ENCODE peak calls at places on chromosomes 13 and 19, in six cellular contexts. One of them, this sample, is unnamed.

GRCh38 chr13:45361596-45362206 is 20.7 kb upstream of the TPT1 start:
- DNase-seq in H1: no peak
- DNase-seq in retinal pigment epithelial cell: no peak
- DNase-seq in tibial artery: no peak
- DNase-seq in left lung: no peak
- DNase-seq in CD8-positive, alpha-beta T cell: no peak
- DNase-seq in this sample: no peak

GRCh38 chr13:99731747-99732146 is 230.5 kb downstream of the TM9SF2 start:
- DNase-seq in H1: no peak
- DNase-seq in retinal pigment epithelial cell: no peak
- DNase-seq in tibial artery: no peak
- DNase-seq in left lung: no peak
- DNase-seq in CD8-positive, alpha-beta T cell: no peak
- DNase-seq in this sample: no peak

GRCh38 chr19:624433-625109 is 8.8 kb downstream of the POLRMT start:
- DNase-seq in H1: no peak
- DNase-seq in retinal pigment epithelial cell: no peak
- DNase-seq in tibial artery: no peak
- DNase-seq in left lung: no peak
- DNase-seq in CD8-positive, alpha-beta T cell: no peak
- DNase-seq in this sample: no peak

GRCh38 chr13:44573071-44573470 is 3.1 kb downstream of the TSC22D1 start:
- DNase-seq in H1: no peak
- DNase-seq in retinal pigment epithelial cell: no peak
- DNase-seq in tibial artery: no peak
- DNase-seq in left lung: no peak
- DNase-seq in CD8-positive, alpha-beta T cell: no peak
- DNase-seq in this sample: no peak

GRCh38 chr19:47110521-47111080 is 3.0 kb downstream of the ZC3H4 start:
- DNase-seq in H1: no peak
- DNase-seq in retinal pigment epithelial cell: no peak
- DNase-seq in tibial artery: no peak
- DNase-seq in left lung: no peak
- DNase-seq in CD8-positive, alpha-beta T cell: peak
- DNase-seq in this sample: no peak

GRCh38 chr13:41611385-41611784 is 154.0 kb downstream of the RGCC start:
- DNase-seq in H1: no peak
- DNase-seq in retinal pigment epithelial cell: no peak
- DNase-seq in tibial artery: no peak
- DNase-seq in left lung: no peak
- DNase-seq in CD8-positive, alpha-beta T cell: no peak
- DNase-seq in this sample: no peak

GRCh38 chr19:21317821-21318220 is 11.4 kb downstream of the ZNF708 start:
- DNase-seq in H1: no peak
- DNase-seq in retinal pigment epithelial cell: no peak
- DNase-seq in tibial artery: no peak
- DNase-seq in left lung: no peak
- DNase-seq in CD8-positive, alpha-beta T cell: no peak
- DNase-seq in this sample: no peak

GRCh38 chr19:1307320-1307719 is 21.6 kb downstream of the EFNA2 start:
- DNase-seq in H1: no peak
- DNase-seq in retinal pigment epithelial cell: no peak
- DNase-seq in tibial artery: no peak
- DNase-seq in left lung: no peak
- DNase-seq in CD8-positive, alpha-beta T cell: no peak
- DNase-seq in this sample: no peak

GRCh38 chr13:95834134-95834765 is 157.3 kb downstream of the DNAJC3 start:
- DNase-seq in H1: peak
- DNase-seq in retinal pigment epithelial cell: no peak
- DNase-seq in tibial artery: peak
- DNase-seq in left lung: peak
- DNase-seq in CD8-positive, alpha-beta T cell: peak
- DNase-seq in this sample: peak

GRCh38 chr19:9709305-9709704 is 34.4 kb upstream of the ZNF562 start:
- DNase-seq in H1: no peak
- DNase-seq in retinal pigment epithelial cell: no peak
- DNase-seq in tibial artery: no peak
- DNase-seq in left lung: no peak
- DNase-seq in CD8-positive, alpha-beta T cell: no peak
- DNase-seq in this sample: no peak

GRCh38 chr19:22595918-22596341 is 38.2 kb upstream of the ZNF492 start:
- DNase-seq in H1: no peak
- DNase-seq in retinal pigment epithelial cell: no peak
- DNase-seq in tibial artery: peak
- DNase-seq in left lung: no peak
- DNase-seq in CD8-positive, alpha-beta T cell: no peak
- DNase-seq in this sample: no peak

GRCh38 chr19:13689050-13689449 is 75.3 kb upstream of the MRI1 start:
- DNase-seq in H1: peak
- DNase-seq in retinal pigment epithelial cell: no peak
- DNase-seq in tibial artery: no peak
- DNase-seq in left lung: no peak
- DNase-seq in CD8-positive, alpha-beta T cell: no peak
- DNase-seq in this sample: no peak

GRCh38 chr13:62119739-62120700 is 704.4 kb upstream of the PCDH20 start:
- DNase-seq in H1: no peak
- DNase-seq in retinal pigment epithelial cell: no peak
- DNase-seq in tibial artery: no peak
- DNase-seq in left lung: no peak
- DNase-seq in CD8-positive, alpha-beta T cell: no peak
- DNase-seq in this sample: no peak

GRCh38 chr19:43465468-43466120 is at the start of gene LYPD3:
- DNase-seq in H1: peak
- DNase-seq in retinal pigment epithelial cell: no peak
- DNase-seq in tibial artery: no peak
- DNase-seq in left lung: peak
- DNase-seq in CD8-positive, alpha-beta T cell: no peak
- DNase-seq in this sample: no peak

GRCh38 chr19:30870861-30871260 is 478.4 kb downstream of the TSHZ3 start:
- DNase-seq in H1: no peak
- DNase-seq in retinal pigment epithelial cell: no peak
- DNase-seq in tibial artery: no peak
- DNase-seq in left lung: no peak
- DNase-seq in CD8-positive, alpha-beta T cell: no peak
- DNase-seq in this sample: no peak

GRCh38 chr19:771332-771785 is 20.4 kb downstream of the MISP start:
- DNase-seq in H1: no peak
- DNase-seq in retinal pigment epithelial cell: no peak
- DNase-seq in tibial artery: no peak
- DNase-seq in left lung: no peak
- DNase-seq in CD8-positive, alpha-beta T cell: no peak
- DNase-seq in this sample: no peak

GRCh38 chr13:42369071-42369795 is 97.3 kb downstream of the AKAP11 start:
- DNase-seq in H1: no peak
- DNase-seq in retinal pigment epithelial cell: no peak
- DNase-seq in tibial artery: no peak
- DNase-seq in left lung: no peak
- DNase-seq in CD8-positive, alpha-beta T cell: no peak
- DNase-seq in this sample: no peak

GRCh38 chr19:9075064-9075964 is 11.5 kb upstream of the OR1M1 start:
- DNase-seq in H1: peak
- DNase-seq in retinal pigment epithelial cell: peak
- DNase-seq in tibial artery: no peak
- DNase-seq in left lung: peak
- DNase-seq in CD8-positive, alpha-beta T cell: no peak
- DNase-seq in this sample: peak

GRCh38 chr13:28494861-28495585 is at the start of gene FLT1:
- DNase-seq in H1: peak
- DNase-seq in retinal pigment epithelial cell: no peak
- DNase-seq in tibial artery: no peak
- DNase-seq in left lung: peak
- DNase-seq in CD8-positive, alpha-beta T cell: no peak
- DNase-seq in this sample: no peak

GRCh38 chr13:35594096-35594495 is 117.6 kb upstream of the MAB21L1 start:
- DNase-seq in H1: no peak
- DNase-seq in retinal pigment epithelial cell: no peak
- DNase-seq in tibial artery: no peak
- DNase-seq in left lung: no peak
- DNase-seq in CD8-positive, alpha-beta T cell: no peak
- DNase-seq in this sample: no peak

DNA sequence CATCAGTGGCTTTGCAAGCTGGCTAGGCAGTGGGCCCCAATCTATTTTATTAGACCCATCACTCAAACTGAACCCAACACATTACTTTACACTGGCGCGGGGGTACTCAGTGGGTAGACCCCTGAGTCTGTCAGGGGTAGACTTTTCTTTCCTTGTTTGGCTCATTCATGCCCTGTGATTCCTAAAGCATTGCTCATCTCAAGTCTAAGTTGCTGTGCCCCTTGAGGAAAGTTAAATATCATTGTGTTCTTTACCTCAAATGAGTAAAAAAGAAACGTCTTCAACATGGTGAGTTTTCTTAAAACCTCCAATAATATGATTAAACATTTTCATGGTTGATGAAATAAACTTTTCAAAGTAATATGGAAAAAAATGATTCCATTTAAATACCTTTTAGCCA is 254.8 kb downstream of the DLEU7 start:
- DNase-seq in H1: no peak
- DNase-seq in retinal pigment epithelial cell: no peak
- DNase-seq in tibial artery: no peak
- DNase-seq in left lung: no peak
- DNase-seq in CD8-positive, alpha-beta T cell: no peak
- DNase-seq in this sample: no peak
- H3K4me3 ChIP-seq in H1: no peak
- H3K4me3 ChIP-seq in retinal pigment epithelial cell: no peak
- H3K4me3 ChIP-seq in tibial artery: no peak
- H3K4me3 ChIP-seq in left lung: no peak
- H3K4me3 ChIP-seq in CD8-positive, alpha-beta T cell: no peak
- H3K4me3 ChIP-seq in this sample: no peak

GRCh38 chr13:57627663-57628062 is 3.9 kb upstream of the PCDH17 start:
- DNase-seq in H1: no peak
- DNase-seq in retinal pigment epithelial cell: no peak
- DNase-seq in tibial artery: no peak
- DNase-seq in left lung: no peak
- DNase-seq in CD8-positive, alpha-beta T cell: no peak
- DNase-seq in this sample: no peak
- TF ChIP-seq CTCF in H1: no peak
- TF ChIP-seq CTCF in retinal pigment epithelial cell: peak
- TF ChIP-seq CTCF in tibial artery: peak
- TF ChIP-seq CTCF in left lung: peak
- TF ChIP-seq CTCF in CD8-positive, alpha-beta T cell: peak
- TF ChIP-seq CTCF in this sample: peak

GRCh38 chr13:51451467-51452390 is 1.1 kb downstream of the INTS6 start:
- DNase-seq in H1: peak
- DNase-seq in retinal pigment epithelial cell: no peak
- DNase-seq in tibial artery: peak
- DNase-seq in left lung: peak
- DNase-seq in CD8-positive, alpha-beta T cell: peak
- DNase-seq in this sample: no peak

GRCh38 chr13:51453308-51453958 is 597 bp upstream of the INTS6 start:
- DNase-seq in H1: no peak
- DNase-seq in retinal pigment epithelial cell: no peak
- DNase-seq in tibial artery: peak
- DNase-seq in left lung: peak
- DNase-seq in CD8-positive, alpha-beta T cell: peak
- DNase-seq in this sample: peak

GRCh38 chr13:51451134-51451466 is 1.7 kb downstream of the INTS6 start:
- DNase-seq in H1: no peak
- DNase-seq in retinal pigment epithelial cell: no peak
- DNase-seq in tibial artery: no peak
- DNase-seq in left lung: no peak
- DNase-seq in CD8-positive, alpha-beta T cell: no peak
- DNase-seq in this sample: no peak

GRCh38 chr13:51453959-51454703 is 1.3 kb upstream of the INTS6 start:
- DNase-seq in H1: no peak
- DNase-seq in retinal pigment epithelial cell: no peak
- DNase-seq in tibial artery: no peak
- DNase-seq in left lung: peak
- DNase-seq in CD8-positive, alpha-beta T cell: no peak
- DNase-seq in this sample: no peak

DNA sequence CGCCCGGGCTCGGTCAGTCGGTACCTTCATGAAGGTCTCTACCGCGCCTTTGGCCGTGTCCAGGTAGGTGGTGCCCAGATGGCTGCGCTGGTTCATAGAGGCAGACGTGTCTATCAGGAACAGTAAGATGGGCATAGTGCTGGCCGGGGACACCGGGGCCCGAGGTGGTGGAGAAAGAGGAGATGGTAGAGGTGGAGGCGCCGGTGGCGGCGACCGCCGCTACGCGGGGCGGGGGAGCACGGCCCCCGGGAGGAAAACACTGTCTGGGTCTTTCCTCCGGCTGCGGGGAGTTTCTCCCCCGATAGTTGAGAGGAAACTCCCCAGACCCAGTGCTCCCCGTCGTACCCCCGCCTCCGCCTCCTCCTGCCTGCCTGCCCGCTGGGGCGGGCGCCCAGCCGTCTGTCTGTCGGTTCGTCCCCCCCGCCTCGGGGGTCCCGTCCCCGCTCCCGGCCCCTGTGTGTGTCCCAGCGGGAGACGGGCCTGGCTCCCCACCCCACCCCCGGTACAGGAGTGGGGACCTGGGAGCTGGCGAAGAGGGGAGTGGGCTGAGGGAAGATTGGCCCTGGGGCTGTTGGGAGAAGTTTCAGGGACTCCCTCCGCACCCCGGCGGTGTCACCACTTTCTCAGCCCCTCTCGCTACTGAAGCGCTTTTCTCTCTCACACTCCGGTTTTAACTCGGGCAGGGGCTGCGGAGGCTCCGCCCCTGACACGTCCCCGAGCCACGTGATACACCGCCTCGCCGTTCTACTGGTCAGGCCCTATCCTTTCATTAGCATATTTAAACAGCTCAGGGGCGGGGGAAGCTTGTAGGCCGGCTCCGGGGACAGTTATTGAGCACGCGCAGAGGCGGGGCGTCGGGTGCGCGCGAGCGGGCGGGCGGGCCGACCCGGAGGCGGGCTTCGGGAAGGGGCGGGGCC is at the start of gene INTS6:
- DNase-seq in H1: peak
- DNase-seq in retinal pigment epithelial cell: peak
- DNase-seq in tibial artery: peak
- DNase-seq in left lung: peak
- DNase-seq in CD8-positive, alpha-beta T cell: peak
- DNase-seq in this sample: peak
- H3K4me3 ChIP-seq in H1: peak
- H3K4me3 ChIP-seq in retinal pigment epithelial cell: peak
- H3K4me3 ChIP-seq in tibial artery: peak
- H3K4me3 ChIP-seq in left lung: peak
- H3K4me3 ChIP-seq in CD8-positive, alpha-beta T cell: peak
- H3K4me3 ChIP-seq in this sample: peak

DNA sequence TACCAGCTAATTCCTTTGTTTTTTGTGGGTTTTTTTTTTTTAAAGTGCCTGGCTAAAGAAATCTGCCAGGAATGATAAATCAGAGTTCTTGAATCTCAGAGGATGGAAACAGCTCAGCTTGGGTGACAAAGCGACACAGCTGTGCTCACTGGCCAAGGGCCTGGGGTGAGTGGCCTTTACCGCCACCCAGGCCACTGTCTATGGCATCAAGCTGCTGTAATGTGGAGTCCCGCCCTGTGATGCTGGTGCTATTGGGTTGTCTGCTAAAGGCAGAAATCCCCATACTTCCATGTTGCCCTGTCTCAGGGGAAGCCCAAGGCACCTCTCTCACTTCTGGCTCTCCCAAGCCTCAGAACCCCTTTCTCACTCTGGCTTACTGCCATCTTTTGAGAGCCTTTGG is 82.6 kb upstream of the FARP1 start:
- DNase-seq in H1: no peak
- DNase-seq in retinal pigment epithelial cell: no peak
- DNase-seq in tibial artery: no peak
- DNase-seq in left lung: no peak
- DNase-seq in CD8-positive, alpha-beta T cell: no peak
- DNase-seq in this sample: no peak
- TF ChIP-seq CTCF in H1: no peak
- TF ChIP-seq CTCF in retinal pigment epithelial cell: no peak
- TF ChIP-seq CTCF in tibial artery: no peak
- TF ChIP-seq CTCF in left lung: no peak
- TF ChIP-seq CTCF in CD8-positive, alpha-beta T cell: no peak
- TF ChIP-seq CTCF in this sample: no peak

This sample was measured in epithelial cell of proximal tubule.